ENCODE peak calls at places on chromosome 2, in eight cellular contexts. C, T, S, Y, Q, Z, L and O are unnamed samples.
A peak's percentile ranks its signal among the peaks of the same experiment; 100 is the strongest.

GRCh38 chr2:184971669-184972068 is 373.3 kb downstream of the ZNF804A start:
- DNase-seq in C (no peak), T (no peak), S (no peak), Y (no peak), Q (no peak), Z (no peak), L (no peak), O (no peak)

GRCh38 chr2:23976883-23977282 is 33.0 kb upstream of the MFSD2B start:
- DNase-seq in C (no peak), T (no peak), S (no peak), Y (no peak), Q (no peak), Z (no peak), L (no peak), O (no peak)

GRCh38 chr2:119225084-119225864 is 1.6 kb downstream of the STEAP3 start:
- DNase-seq in C (no peak), T (no peak), S (no peak), Y (no peak), Q (no peak), Z (no peak), L (no peak), O (no peak)

GRCh38 chr2:158013791-158014190 is 87.9 kb upstream of the UPP2 start:
- DNase-seq in C (no peak), T (no peak), S (no peak), Y (no peak), Q (no peak), Z (no peak), L (no peak), O (no peak)

GRCh38 chr2:43270930-43271615 is 44.7 kb upstream of the ZFP36L2 start:
- DNase-seq in C (no peak), T (no peak), S (no peak), Y (no peak), Q (peak; percentile 55), Z (no peak), L (no peak), O (no peak)

GRCh38 chr2:19649785-19650380 is 251.9 kb downstream of the TTC32 start:
- DNase-seq in C (no peak), T (peak; percentile 100), S (no peak), Y (peak; percentile 38), Q (no peak), Z (peak; percentile 38), L (no peak), O (no peak)

GRCh38 chr2:44638649-44639048 is 276.9 kb downstream of the CAMKMT start:
- DNase-seq in C (no peak), T (no peak), S (no peak), Y (peak; percentile 52), Q (no peak), Z (no peak), L (no peak), O (no peak)

GRCh38 chr2:120818441-120818920 is 82.8 kb downstream of the GLI2 start:
- DNase-seq in C (no peak), T (peak; percentile 82), S (no peak), Y (no peak), Q (no peak), Z (no peak), L (peak; percentile 39), O (no peak)

GRCh38 chr2:181574321-181574720 is 82.6 kb downstream of the CERKL start:
- DNase-seq in C (no peak), T (no peak), S (no peak), Y (no peak), Q (no peak), Z (no peak), L (no peak), O (no peak)

GRCh38 chr2:178029342-178029741 is 43.2 kb downstream of the PDE11A start:
- DNase-seq in C (no peak), T (no peak), S (no peak), Y (no peak), Q (no peak), Z (no peak), L (no peak), O (no peak)

GRCh38 chr2:130807659-130808385 is 28.9 kb upstream of the ARHGEF4 start:
- DNase-seq in C (no peak), T (no peak), S (no peak), Y (no peak), Q (no peak), Z (no peak), L (no peak), O (no peak)

GRCh38 chr2:187553908-187554703 is at the start of gene TFPI:
- DNase-seq in C (no peak), T (peak; percentile 80), S (no peak), Y (peak; percentile 41), Q (no peak), Z (no peak), L (peak; percentile 43), O (no peak)

GRCh38 chr2:201546576-201546975 is 95.0 kb downstream of the STRADB start:
- DNase-seq in C (no peak), T (peak; percentile 68), S (no peak), Y (no peak), Q (no peak), Z (no peak), L (no peak), O (no peak)

GRCh38 chr2:71941731-71942575 is 205.7 kb downstream of the CYP26B1 start:
- DNase-seq in C (no peak), T (peak; percentile 68), S (no peak), Y (no peak), Q (no peak), Z (no peak), L (no peak), O (no peak)

GRCh38 chr2:190583507-190584337 is 49.2 kb upstream of the NEMP2 start:
- DNase-seq in C (no peak), T (peak; percentile 27), S (no peak), Y (peak; percentile 72), Q (peak; percentile 44), Z (no peak), L (peak; percentile 28), O (no peak)

GRCh38 chr2:174263989-174264388 is 15.7 kb upstream of the OLA1 start:
- DNase-seq in C (no peak), T (peak; percentile 73), S (no peak), Y (no peak), Q (no peak), Z (no peak), L (no peak), O (no peak)

GRCh38 chr2:101706819-101707177 is 9.3 kb downstream of the MAP4K4 start:
- DNase-seq in C (no peak), T (no peak), S (no peak), Y (no peak), Q (no peak), Z (no peak), L (no peak), O (no peak)

DNA sequence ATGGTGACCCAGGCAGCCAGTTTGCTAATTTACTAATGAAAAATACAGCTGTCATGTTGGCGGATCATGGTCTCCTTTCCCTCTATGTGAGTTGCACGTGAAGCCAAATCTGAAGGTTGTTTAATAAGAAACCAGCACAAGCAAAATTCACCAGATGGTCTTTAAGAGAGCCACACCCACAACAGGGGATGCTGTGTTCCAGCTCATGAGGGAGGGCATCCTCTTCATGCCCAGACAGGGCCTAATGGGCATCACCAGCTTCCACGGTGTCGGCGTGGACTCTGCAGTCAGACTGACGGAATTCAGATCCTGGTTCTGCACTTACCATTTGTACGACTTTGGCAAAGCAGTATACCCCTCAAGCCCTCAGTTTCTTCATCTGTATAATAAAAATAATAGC is 39.9 kb downstream of the TMEM247 start:
- DNase-seq in C (no peak), T (no peak), S (no peak), Y (no peak), Q (no peak), Z (no peak), L (no peak), O (no peak)
- H3K27ac ChIP-seq in C (no peak overlapping the region), T (no peak overlapping the region), S (no peak overlapping the region), Y (no peak overlapping the region), Q (no peak overlapping the region), Z (no peak overlapping the region), L (no peak overlapping the region), O (no peak overlapping the region)

GRCh38 chr2:27808984-27809383 is 37.5 kb downstream of the MRPL33 start:
- DNase-seq in C (no peak), T (no peak), S (no peak), Y (no peak), Q (no peak), Z (no peak), L (no peak), O (no peak)
- H3K27ac ChIP-seq in C (no peak overlapping the region), T (no peak overlapping the region), S (no peak overlapping the region), Y (peak overlapping the region; percentile 39), Q (no peak overlapping the region), Z (no peak overlapping the region), L (no peak overlapping the region), O (no peak overlapping the region)

GRCh38 chr2:170505631-170506270 is 209.4 kb upstream of the SP5 start:
- DNase-seq in C (no peak), T (peak; percentile 21), S (no peak), Y (peak; percentile 69), Q (no peak), Z (no peak), L (peak; percentile 91), O (peak; percentile 36)
- H3K27ac ChIP-seq in C (no peak overlapping the region), T (no peak overlapping the region), S (no peak overlapping the region), Y (peak overlapping the region; percentile 41), Q (no peak overlapping the region), Z (peak overlapping the region; percentile 59), L (peak overlapping the region; percentile 84), O (peak overlapping the region; percentile 86)

DNA sequence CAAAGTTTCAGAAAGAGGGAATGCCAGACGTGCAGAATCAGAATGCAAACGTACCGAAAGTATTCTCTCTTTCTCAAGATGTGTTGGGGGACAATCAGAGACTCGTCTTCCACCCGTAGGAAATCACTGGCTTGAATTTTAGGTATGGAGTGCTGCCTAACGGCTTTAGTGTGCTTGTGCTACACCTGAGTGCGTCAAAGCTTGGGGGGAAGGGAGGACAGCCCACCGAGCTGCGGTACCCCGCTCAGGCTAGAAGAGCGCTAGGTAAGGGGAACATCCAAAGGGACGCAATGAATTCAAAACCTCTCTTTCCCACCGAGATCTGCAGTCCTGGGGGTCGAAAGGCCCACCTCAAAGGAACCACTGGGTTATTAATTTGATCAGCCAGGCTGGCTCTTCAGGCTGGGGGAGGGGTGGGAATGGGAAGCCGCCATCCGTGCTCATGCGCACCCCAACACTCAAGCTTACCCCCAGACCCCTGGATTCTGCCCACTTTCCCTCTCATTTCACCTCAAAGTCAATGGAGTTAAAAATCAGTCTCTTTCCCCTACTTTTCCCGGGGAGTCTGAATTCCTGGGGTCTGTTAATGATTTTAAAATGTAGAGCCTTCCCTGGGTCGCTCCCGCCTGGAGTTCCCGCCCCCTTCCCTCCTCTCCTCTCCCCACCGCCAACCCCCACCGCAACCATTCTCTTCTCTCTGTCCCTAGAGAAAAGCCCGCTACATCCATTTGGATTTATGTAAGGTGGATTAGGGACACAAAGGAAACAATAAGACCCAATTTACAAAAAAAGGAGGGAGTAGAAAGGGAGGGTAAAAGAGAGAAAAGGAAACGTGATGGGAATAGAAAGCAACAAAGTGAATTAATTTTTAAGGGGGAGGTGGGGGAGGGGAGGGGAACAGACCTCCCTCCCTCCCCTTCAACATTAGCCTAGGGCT is 2.5 kb downstream of the EPHA4 start:
- DNase-seq in C (no peak), T (no peak), S (no peak), Y (no peak), Q (no peak), Z (no peak), L (no peak), O (no peak)
- H3K27ac ChIP-seq in C (no peak overlapping the region), T (no peak overlapping the region), S (no peak overlapping the region), Y (no peak overlapping the region), Q (no peak overlapping the region), Z (no peak overlapping the region), L (no peak overlapping the region), O (peak overlapping the region; percentile 36)